ENCODE peak calls at places on chromosomes 3 and 15, in seven cellular contexts. V is SK-N-SH, K is H1, P is GM12878, E is K562, C is HepG2, A is HCT116. D is an unnamed sample.

GRCh38 chr3:55487376-55488241 is 503 bp upstream of the WNT5A start:
- DNase-seq in V (peak; percentile 74), K (no peak), P (no peak), E (no peak), C (no peak), A (no peak), D (peak; percentile 25)

GRCh38 chr3:177487635-177488186 is 290.4 kb upstream of the TBL1XR1 start:
- DNase-seq in V (no peak), K (no peak), P (no peak), E (no peak), C (no peak), A (no peak), D (no peak)

GRCh38 chr15:60982249-60982932 is 246.7 kb downstream of the RORA start:
- DNase-seq in V (no peak), K (no peak), P (no peak), E (no peak), C (no peak), A (no peak), D (no peak)

GRCh38 chr3:149188494-149188893 is 33.1 kb downstream of the CP start:
- DNase-seq in V (no peak), K (no peak), P (no peak), E (no peak), C (no peak), A (no peak), D (no peak)

GRCh38 chr3:70726966-70727365 is 414.5 kb upstream of the MDFIC2 start:
- DNase-seq in V (no peak), K (no peak), P (no peak), E (no peak), C (no peak), A (no peak), D (no peak)

GRCh38 chr3:57029924-57030323 is 30.5 kb upstream of the SPATA12 start:
- DNase-seq in V (peak; percentile 67), K (no peak), P (no peak), E (no peak), C (peak; percentile 15), A (no peak), D (no peak)

GRCh38 chr3:100537646-100538338 is 45.4 kb downstream of the TMEM45A start:
- DNase-seq in V (no peak), K (no peak), P (no peak), E (no peak), C (no peak), A (no peak), D (peak; percentile 29)

GRCh38 chr3:49840371-49840770 is 16.0 kb downstream of the TRAIP start:
- DNase-seq in V (no peak), K (no peak), P (no peak), E (no peak), C (no peak), A (no peak), D (no peak)

GRCh38 chr15:100663550-100664335 is 61.4 kb downstream of the ASB7 start:
- DNase-seq in V (no peak), K (no peak), P (no peak), E (no peak), C (no peak), A (no peak), D (no peak)

GRCh38 chr15:59611277-59612260 is at the start of gene GCNT3:
- DNase-seq in V (no peak), K (no peak), P (no peak), E (no peak), C (peak; percentile 90), A (peak; percentile 32), D (no peak)

GRCh38 chr15:35047528-35047927 is 37.6 kb downstream of the NANOGP8 start:
- DNase-seq in V (no peak), K (no peak), P (no peak), E (no peak), C (no peak), A (no peak), D (no peak)

GRCh38 chr3:45397754-45398153 is 9.4 kb downstream of the LARS2 start:
- DNase-seq in V (no peak), K (no peak), P (no peak), E (no peak), C (no peak), A (no peak), D (no peak)

GRCh38 chr15:78177447-78177873 is 28.3 kb downstream of the IDH3A start:
- DNase-seq in V (peak; percentile 78), K (peak; percentile 36), P (no peak), E (peak; percentile 64), C (peak; percentile 30), A (peak; percentile 13), D (peak; percentile 27)

GRCh38 chr3:152444029-152444641 is 175.4 kb downstream of the MBNL1 start:
- DNase-seq in V (peak; percentile 27), K (no peak), P (peak; percentile 33), E (peak; percentile 10), C (peak; percentile 42), A (peak; percentile 38), D (peak; percentile 79)

GRCh38 chr3:40994611-40995010 is 204.7 kb upstream of the CTNNB1 start:
- DNase-seq in V (no peak), K (no peak), P (no peak), E (no peak), C (no peak), A (no peak), D (no peak)

GRCh38 chr3:38131621-38132369 is 5.1 kb downstream of the ACAA1 start:
- DNase-seq in V (peak; percentile 60), K (no peak), P (no peak), E (peak; percentile 70), C (no peak), A (no peak), D (no peak)

GRCh38 chr15:61888074-61888780 is 172.0 kb downstream of the VPS13C start:
- DNase-seq in V (no peak), K (no peak), P (no peak), E (no peak), C (no peak), A (no peak), D (no peak)

GRCh38 chr3:114608293-114608692 is 314.5 kb downstream of the TIGIT start:
- DNase-seq in V (no peak), K (no peak), P (no peak), E (no peak), C (no peak), A (no peak), D (no peak)

GRCh38 chr3:129514563-129514962 is 13.9 kb upstream of the RHO start:
- DNase-seq in V (no peak), K (no peak), P (no peak), E (no peak), C (no peak), A (no peak), D (no peak)

GRCh38 chr3:134645515-134645914 is 5.3 kb downstream of the KY start:
- DNase-seq in V (no peak), K (no peak), P (no peak), E (no peak), C (no peak), A (no peak), D (no peak)

GRCh38 chr15:60358935-60359672 is 38.7 kb downstream of the ANXA2 start:
- DNase-seq in V (peak; percentile 71), K (no peak), P (no peak), E (no peak), C (no peak), A (no peak), D (no peak)

GRCh38 chr15:48966595-48967301 is 3.0 kb upstream of the SHC4 start:
- DNase-seq in V (no peak), K (no peak), P (peak; percentile 55), E (no peak), C (no peak), A (no peak), D (no peak)

GRCh38 chr3:140898340-140899180 is 43.1 kb upstream of the SLC25A36 start:
- DNase-seq in V (peak; percentile 35), K (no peak), P (peak; percentile 7), E (peak; percentile 23), C (peak; percentile 58), A (peak; percentile 46), D (peak; percentile 85)

GRCh38 chr3:127214990-127215389 is 22.1 kb downstream of the PRR23E start:
- DNase-seq in V (no peak), K (no peak), P (no peak), E (no peak), C (no peak), A (no peak), D (no peak)

GRCh38 chr3:142676151-142676550 is 47.7 kb upstream of the TRPC1 start:
- DNase-seq in V (no peak), K (no peak), P (no peak), E (no peak), C (no peak), A (no peak), D (no peak)

GRCh38 chr3:15630646-15631350 is 29.3 kb downstream of the BTD start:
- DNase-seq in V (peak; percentile 26), K (no peak), P (no peak), E (peak; percentile 50), C (no peak), A (no peak), D (peak; percentile 65)

GRCh38 chr3:21645121-21645897 is 105.7 kb downstream of the ZNF385D start:
- DNase-seq in V (peak; percentile 5), K (no peak), P (no peak), E (no peak), C (no peak), A (no peak), D (no peak)

GRCh38 chr3:153260681-153261080 is 98.7 kb downstream of the RAP2B start:
- DNase-seq in V (no peak), K (no peak), P (no peak), E (no peak), C (peak; percentile 67), A (no peak), D (peak; percentile 62)

GRCh38 chr3:31066999-31067398 is 172.5 kb upstream of the GADL1 start:
- DNase-seq in V (peak; percentile 4), K (no peak), P (no peak), E (no peak), C (no peak), A (no peak), D (peak; percentile 59)

GRCh38 chr15:22992026-22992331 is 11.8 kb upstream of the CYFIP1 start:
- DNase-seq in V (no peak), K (no peak), P (no peak), E (no peak), C (no peak), A (no peak), D (no peak)

GRCh38 chr15:52558196-52558595 is 10.6 kb downstream of the ARPP19 start:
- DNase-seq in V (no peak), K (no peak), P (peak; percentile 84), E (no peak), C (no peak), A (no peak), D (no peak)
- TF ChIP-seq JUND in V (no peak), K (no peak), P (no peak), E (peak; percentile 34), C (no peak), A (no peak), D (no peak)

GRCh38 chr3:46939578-46940405 is 36.8 kb downstream of the CCDC12 start:
- DNase-seq in V (no peak), K (no peak), P (no peak), E (no peak), C (no peak), A (no peak), D (no peak)
- TF ChIP-seq JUND in V (no peak), K (no peak), P (no peak), E (no peak), C (no peak), A (no peak), D (no peak)

GRCh38 chr15:25693321-25694237 is 169.5 kb downstream of the ATP10A start:
- DNase-seq in V (peak; percentile 68), K (no peak), P (no peak), E (peak; percentile 42), C (peak; percentile 7), A (no peak), D (peak; percentile 30)
- TF ChIP-seq JUND in V (no peak), K (no peak), P (no peak), E (no peak), C (no peak), A (no peak), D (no peak)

GRCh38 chr3:133301194-133301593 is 98.7 kb upstream of the BFSP2 start:
- DNase-seq in V (no peak), K (no peak), P (no peak), E (no peak), C (no peak), A (no peak), D (no peak)
- TF ChIP-seq JUND in V (peak; percentile 95), K (no peak), P (no peak), E (no peak), C (no peak), A (no peak), D (no peak)

D was measured in T47D.